ENCODE peak calls at places on chromosomes 3 and 15, in ten cellular contexts. J, W, E, H, U, M, D, B, X and T are unnamed samples.

GRCh38 chr15:90044916-90045371 is 43.8 kb downstream of the ZNF710 start:
- DNase-seq in J (no peak), W (no peak), E (no peak), H (no peak), U (no peak), M (no peak), D (no peak), B (no peak), X (no peak), T (no peak)

GRCh38 chr3:8282541-8283165 is 219.0 kb upstream of the LMCD1 start:
- DNase-seq in J (no peak), W (no peak), E (no peak), H (no peak), U (no peak), M (no peak), D (no peak), B (no peak), X (no peak), T (no peak)

GRCh38 chr15:77030928-77031375 is 36.0 kb downstream of the PSTPIP1 start:
- DNase-seq in J (no peak), W (peak; percentile 45), E (no peak), H (peak; percentile 12), U (no peak), M (no peak), D (no peak), B (no peak), X (no peak), T (peak; percentile 6)

GRCh38 chr3:185789891-185790830 is 34.7 kb downstream of the IGF2BP2 start:
- DNase-seq in J (no peak), W (no peak), E (no peak), H (no peak), U (no peak), M (no peak), D (no peak), B (no peak), X (no peak), T (no peak)

GRCh38 chr3:177439729-177440269 is 242.5 kb upstream of the TBL1XR1 start:
- DNase-seq in J (no peak), W (no peak), E (no peak), H (peak; percentile 35), U (no peak), M (no peak), D (no peak), B (peak; percentile 71), X (no peak), T (no peak)

GRCh38 chr3:95705786-95706418 is 1108.5 kb upstream of the EPHA6 start:
- DNase-seq in J (peak; percentile 2), W (no peak), E (no peak), H (no peak), U (no peak), M (no peak), D (no peak), B (no peak), X (peak; percentile 26), T (no peak)

GRCh38 chr15:88630141-88630721 is 8.6 kb upstream of the ISG20 start:
- DNase-seq in J (no peak), W (no peak), E (no peak), H (no peak), U (no peak), M (no peak), D (no peak), B (no peak), X (no peak), T (no peak)

GRCh38 chr15:41640985-41641384 is 19.2 kb upstream of the MGA start:
- DNase-seq in J (no peak), W (no peak), E (no peak), H (no peak), U (no peak), M (no peak), D (no peak), B (no peak), X (no peak), T (no peak)

GRCh38 chr3:55571216-55571813 is 84.2 kb upstream of the WNT5A start:
- DNase-seq in J (no peak), W (no peak), E (no peak), H (no peak), U (no peak), M (no peak), D (no peak), B (peak; percentile 66), X (no peak), T (no peak)

GRCh38 chr15:52221730-52222129 is 30.5 kb upstream of the GNB5 start:
- DNase-seq in J (no peak), W (no peak), E (no peak), H (no peak), U (no peak), M (no peak), D (no peak), B (no peak), X (peak; percentile 57), T (no peak)
- H3K27ac ChIP-seq in J (peak overlapping the region; percentile 15), W (no peak overlapping the region), E (no peak overlapping the region), H (no peak overlapping the region), U (peak overlapping the region; percentile 62), M (no peak overlapping the region), D (no peak overlapping the region), B (no peak overlapping the region), X (no peak overlapping the region), T (no peak overlapping the region)

DNA sequence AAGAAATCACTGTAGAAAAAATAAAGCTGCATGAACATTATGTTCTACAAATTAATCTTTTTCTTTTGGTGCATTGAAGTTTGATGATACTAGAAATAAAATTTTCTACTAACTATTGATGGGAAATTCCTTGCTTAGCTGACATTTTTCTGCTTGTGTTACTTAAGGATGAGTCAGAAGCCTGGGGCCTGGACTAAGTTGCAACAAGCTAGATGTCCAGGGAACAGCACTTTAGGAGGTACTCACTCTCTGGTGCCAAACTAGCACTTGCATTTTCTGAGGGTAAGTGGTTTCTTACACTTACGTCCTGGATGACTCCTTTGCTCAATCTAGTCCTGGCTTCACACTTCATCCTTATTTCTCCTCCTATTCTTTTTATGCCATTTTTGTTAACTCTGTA is 945.1 kb downstream of the IGSF11 start:
- DNase-seq in J (no peak), W (no peak), E (no peak), H (no peak), U (no peak), M (no peak), D (no peak), B (peak; percentile 10), X (no peak), T (no peak)
- H3K9me3 ChIP-seq in J (no peaks in the 10 kb centered on the region), W (peaks cover 5% of the 10 kb centered on the region), E (no peaks in the 10 kb centered on the region), H (no peaks in the 10 kb centered on the region), U (no peaks in the 10 kb centered on the region), M (no peaks in the 10 kb centered on the region), D (no peaks in the 10 kb centered on the region), B (peaks cover 4% of the 10 kb centered on the region), X (no peaks in the 10 kb centered on the region), T (no peaks in the 10 kb centered on the region)

GRCh38 chr3:165725296-165725695 is 111.9 kb downstream of the BCHE start:
- DNase-seq in J (no peak), W (no peak), E (no peak), H (no peak), U (no peak), M (no peak), D (no peak), B (no peak), X (no peak), T (no peak)
- H3K27ac ChIP-seq in J (no peak overlapping the region), W (no peak overlapping the region), E (no peak overlapping the region), H (no peak overlapping the region), U (no peak overlapping the region), M (no peak overlapping the region), D (no peak overlapping the region), B (no peak overlapping the region), X (no peak overlapping the region), T (no peak overlapping the region)

GRCh38 chr3:44562147-44562546 is 7.2 kb downstream of the ZKSCAN7 start:
- DNase-seq in J (no peak), W (no peak), E (no peak), H (no peak), U (no peak), M (no peak), D (no peak), B (no peak), X (no peak), T (no peak)

GRCh38 chr3:44557074-44557473 is 2.1 kb downstream of the ZKSCAN7 start:
- DNase-seq in J (no peak), W (no peak), E (no peak), H (no peak), U (no peak), M (no peak), D (no peak), B (no peak), X (no peak), T (no peak)

GRCh38 chr3:44555753-44556152 is 760 bp downstream of the ZKSCAN7 start:
- DNase-seq in J (no peak), W (no peak), E (no peak), H (no peak), U (no peak), M (no peak), D (no peak), B (no peak), X (no peak), T (no peak)

DNA sequence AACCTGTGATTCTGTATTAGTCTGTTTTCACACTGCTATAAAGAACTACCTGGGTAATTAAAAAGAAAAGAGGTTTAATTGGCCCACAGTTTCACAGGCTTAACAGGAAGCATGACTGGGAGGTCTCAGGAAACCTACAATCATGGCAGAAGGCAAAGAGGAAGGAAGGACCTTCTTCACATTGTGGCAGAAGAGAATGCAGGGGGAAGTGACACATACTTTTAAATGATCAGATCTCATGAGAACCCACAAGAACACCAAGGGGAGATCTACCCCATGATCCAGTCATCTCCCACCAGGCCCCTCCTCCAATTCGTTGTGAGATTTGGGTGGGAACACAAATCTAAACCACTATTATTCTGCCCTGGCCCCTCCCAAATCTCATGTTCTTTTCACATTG is 6.1 kb downstream of the ZKSCAN7 start:
- DNase-seq in J (no peak), W (no peak), E (no peak), H (no peak), U (no peak), M (no peak), D (no peak), B (no peak), X (no peak), T (no peak)
- H3K9me3 ChIP-seq in J (no peaks in the 10 kb centered on the region), W (peaks cover 5% of the 10 kb centered on the region), E (peaks cover 9% of the 10 kb centered on the region), H (no peaks in the 10 kb centered on the region), U (no peaks in the 10 kb centered on the region), M (peaks cover 6% of the 10 kb centered on the region), D (peaks cover 4% of the 10 kb centered on the region), B (peaks cover 9% of the 10 kb centered on the region), X (no peaks in the 10 kb centered on the region), T (peaks cover 15% of the 10 kb centered on the region)